ENCODE peak calls at places on chromosomes 4 and X, in six cellular contexts. One of them, this sample, is unnamed.

GRCh38 chr4:89064848-89065247 is 7.9 kb upstream of the FAM13A start:
- DNase-seq in CD8-positive, alpha-beta memory T cell: no peak
- DNase-seq in CD4-positive, CD25-positive, alpha-beta regulatory T cell: no peak
- DNase-seq in astrocyte of the spinal cord: peak
- DNase-seq in NT2/D1: no peak
- DNase-seq in PC-3: no peak
- DNase-seq in this sample: no peak

GRCh38 chr4:36872679-36873078 is 371.9 kb upstream of the NWD2 start:
- DNase-seq in CD4-positive, CD25-positive, alpha-beta regulatory T cell: no peak
- DNase-seq in PC-3: no peak
- DNase-seq in CD8-positive, alpha-beta memory T cell: no peak
- DNase-seq in astrocyte of the spinal cord: no peak
- DNase-seq in NT2/D1: no peak
- DNase-seq in this sample: no peak

GRCh38 chr4:7557447-7557846 is 122.7 kb upstream of the PSAPL1 start:
- DNase-seq in CD8-positive, alpha-beta memory T cell: no peak
- DNase-seq in CD4-positive, CD25-positive, alpha-beta regulatory T cell: no peak
- DNase-seq in NT2/D1: no peak
- DNase-seq in astrocyte of the spinal cord: peak
- DNase-seq in PC-3: peak
- DNase-seq in this sample: no peak

GRCh38 chr4:165779950-165780670 is 92.9 kb upstream of the TLL1 start:
- DNase-seq in PC-3: no peak
- DNase-seq in astrocyte of the spinal cord: peak
- DNase-seq in NT2/D1: no peak
- DNase-seq in CD4-positive, CD25-positive, alpha-beta regulatory T cell: no peak
- DNase-seq in CD8-positive, alpha-beta memory T cell: no peak
- DNase-seq in this sample: no peak

GRCh38 chr4:73661646-73662119 is 41.4 kb upstream of the RASSF6 start:
- DNase-seq in astrocyte of the spinal cord: peak
- DNase-seq in CD8-positive, alpha-beta memory T cell: no peak
- DNase-seq in CD4-positive, CD25-positive, alpha-beta regulatory T cell: no peak
- DNase-seq in PC-3: peak
- DNase-seq in NT2/D1: no peak
- DNase-seq in this sample: no peak

GRCh38 chrX:24925430-24925829 is 90.3 kb downstream of the ARX start:
- DNase-seq in CD4-positive, CD25-positive, alpha-beta regulatory T cell: no peak
- DNase-seq in CD8-positive, alpha-beta memory T cell: no peak
- DNase-seq in astrocyte of the spinal cord: no peak
- DNase-seq in PC-3: peak
- DNase-seq in NT2/D1: no peak
- DNase-seq in this sample: no peak

GRCh38 chr4:53365121-53365485 is 758 bp downstream of the SCFD2 start:
- DNase-seq in CD8-positive, alpha-beta memory T cell: peak
- DNase-seq in astrocyte of the spinal cord: peak
- DNase-seq in PC-3: peak
- DNase-seq in CD4-positive, CD25-positive, alpha-beta regulatory T cell: peak
- DNase-seq in NT2/D1: no peak
- DNase-seq in this sample: no peak

GRCh38 chr4:65391382-65391781 is 278.9 kb downstream of the EPHA5 start:
- DNase-seq in PC-3: no peak
- DNase-seq in CD4-positive, CD25-positive, alpha-beta regulatory T cell: no peak
- DNase-seq in NT2/D1: no peak
- DNase-seq in astrocyte of the spinal cord: no peak
- DNase-seq in CD8-positive, alpha-beta memory T cell: no peak
- DNase-seq in this sample: no peak

GRCh38 chr4:37890501-37891220 is at the start of gene TBC1D1:
- DNase-seq in PC-3: peak
- DNase-seq in CD8-positive, alpha-beta memory T cell: no peak
- DNase-seq in CD4-positive, CD25-positive, alpha-beta regulatory T cell: peak
- DNase-seq in NT2/D1: no peak
- DNase-seq in astrocyte of the spinal cord: no peak
- DNase-seq in this sample: peak

GRCh38 chr4:113810906-113811305 is 49.4 kb upstream of the CAMK2D start:
- DNase-seq in CD8-positive, alpha-beta memory T cell: no peak
- DNase-seq in PC-3: no peak
- DNase-seq in CD4-positive, CD25-positive, alpha-beta regulatory T cell: no peak
- DNase-seq in NT2/D1: no peak
- DNase-seq in astrocyte of the spinal cord: peak
- DNase-seq in this sample: no peak

GRCh38 chrX:68748030-68748429 is 80.8 kb upstream of the EFNB1 start:
- DNase-seq in CD4-positive, CD25-positive, alpha-beta regulatory T cell: no peak
- DNase-seq in CD8-positive, alpha-beta memory T cell: no peak
- DNase-seq in astrocyte of the spinal cord: no peak
- DNase-seq in PC-3: no peak
- DNase-seq in NT2/D1: no peak
- DNase-seq in this sample: no peak

GRCh38 chr4:121237069-121237399 is 72.9 kb upstream of the TNIP3 start:
- DNase-seq in CD4-positive, CD25-positive, alpha-beta regulatory T cell: no peak
- DNase-seq in PC-3: no peak
- DNase-seq in astrocyte of the spinal cord: peak
- DNase-seq in NT2/D1: no peak
- DNase-seq in CD8-positive, alpha-beta memory T cell: no peak
- DNase-seq in this sample: no peak

GRCh38 chr4:38290360-38290759 is 330.2 kb downstream of the PTTG2 start:
- DNase-seq in astrocyte of the spinal cord: peak
- DNase-seq in PC-3: peak
- DNase-seq in NT2/D1: no peak
- DNase-seq in CD8-positive, alpha-beta memory T cell: no peak
- DNase-seq in CD4-positive, CD25-positive, alpha-beta regulatory T cell: no peak
- DNase-seq in this sample: no peak

GRCh38 chr4:185773419-185773818 is 38.6 kb downstream of the SORBS2 start:
- DNase-seq in CD4-positive, CD25-positive, alpha-beta regulatory T cell: no peak
- DNase-seq in astrocyte of the spinal cord: no peak
- DNase-seq in PC-3: no peak
- DNase-seq in NT2/D1: no peak
- DNase-seq in CD8-positive, alpha-beta memory T cell: no peak
- DNase-seq in this sample: no peak
- H3K4me3 ChIP-seq in CD4-positive, CD25-positive, alpha-beta regulatory T cell: no peak
- H3K4me3 ChIP-seq in astrocyte of the spinal cord: peak
- H3K4me3 ChIP-seq in PC-3: no peak
- H3K4me3 ChIP-seq in NT2/D1: no peak
- H3K4me3 ChIP-seq in CD8-positive, alpha-beta memory T cell: no peak
- H3K4me3 ChIP-seq in this sample: no peak

DNA sequence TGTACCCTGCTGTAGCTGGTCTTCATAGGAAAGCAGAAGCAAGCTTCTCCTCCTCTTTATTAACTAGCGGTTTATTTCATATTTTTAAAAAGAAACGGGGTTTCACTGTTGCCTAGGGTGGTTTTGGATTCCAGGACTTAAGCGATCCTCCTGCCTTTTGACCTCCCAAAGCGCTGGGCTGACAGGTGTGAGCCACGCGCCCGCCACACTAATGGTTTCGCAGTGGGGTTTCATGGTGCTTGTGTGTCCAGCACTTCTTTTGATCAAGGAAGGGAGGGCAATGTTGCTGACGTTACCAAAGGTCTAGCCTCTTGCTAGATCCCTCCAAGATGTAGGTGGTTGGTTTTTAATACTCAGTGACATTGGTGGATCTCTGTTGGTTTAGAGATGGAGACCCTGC is 1.4 kb downstream of the MAEA start:
- DNase-seq in PC-3: no peak
- DNase-seq in NT2/D1: no peak
- DNase-seq in astrocyte of the spinal cord: no peak
- DNase-seq in CD8-positive, alpha-beta memory T cell: no peak
- DNase-seq in CD4-positive, CD25-positive, alpha-beta regulatory T cell: no peak
- DNase-seq in this sample: no peak
- H3K4me3 ChIP-seq in PC-3: peak
- H3K4me3 ChIP-seq in NT2/D1: peak
- H3K4me3 ChIP-seq in astrocyte of the spinal cord: peak
- H3K4me3 ChIP-seq in CD8-positive, alpha-beta memory T cell: peak
- H3K4me3 ChIP-seq in CD4-positive, CD25-positive, alpha-beta regulatory T cell: peak
- H3K4me3 ChIP-seq in this sample: peak

GRCh38 chr4:128600996-128601857 is 208.3 kb upstream of the JADE1 start:
- DNase-seq in CD8-positive, alpha-beta memory T cell: no peak
- DNase-seq in CD4-positive, CD25-positive, alpha-beta regulatory T cell: no peak
- DNase-seq in PC-3: peak
- DNase-seq in astrocyte of the spinal cord: peak
- DNase-seq in NT2/D1: no peak
- DNase-seq in this sample: no peak

GRCh38 chr4:128600410-128600809 is 209.1 kb upstream of the JADE1 start:
- DNase-seq in PC-3: no peak
- DNase-seq in astrocyte of the spinal cord: peak
- DNase-seq in CD8-positive, alpha-beta memory T cell: no peak
- DNase-seq in CD4-positive, CD25-positive, alpha-beta regulatory T cell: no peak
- DNase-seq in NT2/D1: no peak
- DNase-seq in this sample: no peak

GRCh38 chr4:128604204-128604603 is 205.3 kb upstream of the JADE1 start:
- DNase-seq in CD4-positive, CD25-positive, alpha-beta regulatory T cell: no peak
- DNase-seq in PC-3: no peak
- DNase-seq in CD8-positive, alpha-beta memory T cell: no peak
- DNase-seq in NT2/D1: no peak
- DNase-seq in astrocyte of the spinal cord: no peak
- DNase-seq in this sample: no peak

GRCh38 chr4:128604840-128605239 is 204.7 kb upstream of the JADE1 start:
- DNase-seq in PC-3: peak
- DNase-seq in NT2/D1: no peak
- DNase-seq in astrocyte of the spinal cord: no peak
- DNase-seq in CD4-positive, CD25-positive, alpha-beta regulatory T cell: no peak
- DNase-seq in CD8-positive, alpha-beta memory T cell: no peak
- DNase-seq in this sample: no peak

GRCh38 chr4:128601992-128602695 is 207.4 kb upstream of the JADE1 start:
- DNase-seq in CD8-positive, alpha-beta memory T cell: no peak
- DNase-seq in PC-3: no peak
- DNase-seq in CD4-positive, CD25-positive, alpha-beta regulatory T cell: no peak
- DNase-seq in astrocyte of the spinal cord: peak
- DNase-seq in NT2/D1: no peak
- DNase-seq in this sample: no peak
- H3K4me3 ChIP-seq in CD8-positive, alpha-beta memory T cell: no peak
- H3K4me3 ChIP-seq in PC-3: no peak
- H3K4me3 ChIP-seq in CD4-positive, CD25-positive, alpha-beta regulatory T cell: no peak
- H3K4me3 ChIP-seq in astrocyte of the spinal cord: no peak
- H3K4me3 ChIP-seq in NT2/D1: no peak
- H3K4me3 ChIP-seq in this sample: no peak

GRCh38 chrX:71533850-71534515 is 1.1 kb downstream of the OGT start:
- DNase-seq in PC-3: peak
- DNase-seq in NT2/D1: no peak
- DNase-seq in CD8-positive, alpha-beta memory T cell: peak
- DNase-seq in CD4-positive, CD25-positive, alpha-beta regulatory T cell: peak
- DNase-seq in astrocyte of the spinal cord: peak
- DNase-seq in this sample: peak

GRCh38 chrX:71537743-71538142 is 4.8 kb downstream of the OGT start:
- DNase-seq in CD8-positive, alpha-beta memory T cell: no peak
- DNase-seq in CD4-positive, CD25-positive, alpha-beta regulatory T cell: no peak
- DNase-seq in astrocyte of the spinal cord: no peak
- DNase-seq in NT2/D1: no peak
- DNase-seq in PC-3: no peak
- DNase-seq in this sample: no peak

GRCh38 chrX:71534773-71535544 is 2.1 kb downstream of the OGT start:
- DNase-seq in CD8-positive, alpha-beta memory T cell: no peak
- DNase-seq in NT2/D1: no peak
- DNase-seq in astrocyte of the spinal cord: no peak
- DNase-seq in CD4-positive, CD25-positive, alpha-beta regulatory T cell: no peak
- DNase-seq in PC-3: peak
- DNase-seq in this sample: no peak

GRCh38 chrX:71533514-71533849 is 578 bp downstream of the OGT start:
- DNase-seq in CD8-positive, alpha-beta memory T cell: no peak
- DNase-seq in NT2/D1: no peak
- DNase-seq in astrocyte of the spinal cord: no peak
- DNase-seq in CD4-positive, CD25-positive, alpha-beta regulatory T cell: no peak
- DNase-seq in PC-3: no peak
- DNase-seq in this sample: no peak

DNA sequence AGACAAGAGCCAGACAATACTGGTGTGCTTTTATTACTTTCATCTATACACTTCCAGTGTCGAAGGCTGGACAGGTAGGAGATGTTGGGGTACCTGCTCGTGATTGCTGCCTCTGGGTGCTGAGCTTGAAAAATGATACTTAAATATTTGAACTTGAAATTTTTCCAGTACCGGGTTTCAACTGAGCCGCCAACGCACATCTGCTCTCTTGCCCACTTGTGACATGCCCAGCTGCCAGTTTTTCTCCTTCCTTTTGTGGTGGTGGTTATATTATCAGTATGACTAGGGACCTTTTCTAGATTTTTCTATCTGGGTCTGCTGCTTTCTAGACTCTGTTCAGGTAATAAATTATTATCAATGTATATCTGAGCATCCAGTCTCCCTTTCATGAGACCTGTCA is 3.4 kb downstream of the OGT start:
- DNase-seq in CD4-positive, CD25-positive, alpha-beta regulatory T cell: no peak
- DNase-seq in NT2/D1: no peak
- DNase-seq in CD8-positive, alpha-beta memory T cell: no peak
- DNase-seq in astrocyte of the spinal cord: no peak
- DNase-seq in PC-3: no peak
- DNase-seq in this sample: no peak
- H3K4me3 ChIP-seq in CD4-positive, CD25-positive, alpha-beta regulatory T cell: peak
- H3K4me3 ChIP-seq in NT2/D1: no peak
- H3K4me3 ChIP-seq in CD8-positive, alpha-beta memory T cell: peak
- H3K4me3 ChIP-seq in astrocyte of the spinal cord: peak
- H3K4me3 ChIP-seq in PC-3: peak
- H3K4me3 ChIP-seq in this sample: peak